ENCODE peak calls at places on chromosome 3, in four cellular contexts. L, K, X and D are unnamed samples.

GRCh38 chr3:45119824-45120614 is 26.2 kb downstream of the CDCP1 start:
- DNase-seq in K (no peak), L (no peak), X (peak; percentile 76), D (peak; percentile 73)

GRCh38 chr3:185283374-185283935 is 29.6 kb upstream of the EHHADH start:
- DNase-seq in L (no peak), K (no peak), X (peak; percentile 15), D (peak; percentile 24)

GRCh38 chr3:145857956-145858355 is 303.0 kb downstream of the PLOD2 start:
- DNase-seq in K (no peak), X (no peak), L (no peak), D (peak; percentile 17)

GRCh38 chr3:32780735-32781210 is 37.0 kb upstream of the TRIM71 start:
- DNase-seq in L (peak; percentile 73), X (peak; percentile 17), K (no peak), D (peak; percentile 42)

GRCh38 chr3:108008931-108009635 is 81.7 kb downstream of the CD47 start:
- DNase-seq in L (no peak), K (no peak), X (peak; percentile 55), D (no peak)

GRCh38 chr3:58357402-58357801 is 24.7 kb downstream of the PXK start:
- DNase-seq in X (no peak), K (no peak), L (no peak), D (no peak)

GRCh38 chr3:42349765-42350594 is 60.4 kb downstream of the LYZL4 start:
- DNase-seq in K (no peak), L (no peak), X (no peak), D (no peak)

GRCh38 chr3:194404365-194405140 is 5.5 kb upstream of the GP5 start:
- DNase-seq in K (peak; percentile 63), L (no peak), X (peak; percentile 65), D (peak; percentile 60)

GRCh38 chr3:11084098-11084497 is 70.2 kb upstream of the HRH1 start:
- DNase-seq in K (no peak), L (no peak), X (no peak), D (peak; percentile 29)

GRCh38 chr3:72327008-72327407 is 521.2 kb downstream of the SHQ1 start:
- DNase-seq in L (no peak), K (no peak), X (no peak), D (no peak)

GRCh38 chr3:183807329-183807728 is 18.0 kb downstream of the MAP6D1 start:
- DNase-seq in X (no peak), L (no peak), K (no peak), D (no peak)